ENCODE peak calls at places on chromosomes 2 and 18, in nine cellular contexts. I is PC-9, Y is HCT116, O is astrocyte of the cerebellum, N is fibroblast of villous mesenchyme, L is heart left ventricle, Q is Caco-2, A is cardiac fibroblast, K is uterus. M is an unnamed sample.
A peak's percentile ranks its signal among the peaks of the same experiment; 100 is the strongest.

GRCh38 chr18:74508821-74509225 is 12.7 kb downstream of the CNDP2 start:
- DNase-seq in I (no peak), Y (no peak), O (no peak), N (no peak), L (no peak), Q (peak; percentile 28), A (peak; percentile 6), K (no peak), M (no peak)

GRCh38 chr2:121665504-121665903 is 16.2 kb upstream of the CLASP1 start:
- DNase-seq in I (no peak), Y (no peak), O (no peak), N (no peak), L (no peak), Q (no peak), A (no peak), K (no peak), M (no peak)

GRCh38 chr2:86649119-86649947 is 25.7 kb upstream of the RNF103 start:
- DNase-seq in I (no peak), Y (no peak), O (no peak), N (no peak), L (no peak), Q (no peak), A (no peak), K (no peak), M (no peak)

GRCh38 chr18:58216071-58216471 is 172.0 kb downstream of the NEDD4L start:
- DNase-seq in I (peak; percentile 23), Y (no peak), O (no peak), N (peak; percentile 49), L (no peak), Q (no peak), A (peak; percentile 38), K (peak; percentile 36), M (no peak)

GRCh38 chr2:171652411-171652775 is 34.9 kb upstream of the DYNC1I2 start:
- DNase-seq in I (no peak), Y (no peak), O (no peak), N (no peak), L (no peak), Q (no peak), A (peak; percentile 17), K (no peak), M (no peak)

GRCh38 chr2:120398961-120399888 is 53.3 kb downstream of the INHBB start:
- DNase-seq in I (peak; percentile 97), Y (peak; percentile 41), O (no peak), N (no peak), L (peak; percentile 56), Q (peak; percentile 96), A (no peak), K (no peak), M (no peak)

GRCh38 chr18:36352384-36352783 is 54.9 kb downstream of the FHOD3 start:
- DNase-seq in I (peak; percentile 11), Y (no peak), O (peak; percentile 87), N (peak; percentile 44), L (no peak), Q (no peak), A (peak; percentile 87), K (no peak), M (peak; percentile 80)

GRCh38 chr2:69830045-69830905 is 815 bp downstream of the GMCL1 start:
- DNase-seq in I (peak; percentile 34), Y (no peak), O (no peak), N (peak; percentile 64), L (peak; percentile 63), Q (peak; percentile 56), A (peak; percentile 32), K (no peak), M (no peak)

GRCh38 chr2:42025151-42025582 is 22.7 kb upstream of the PKDCC start:
- DNase-seq in I (peak; percentile 20), Y (no peak), O (peak; percentile 49), N (peak; percentile 50), L (peak; percentile 69), Q (no peak), A (peak; percentile 93), K (peak; percentile 65), M (peak; percentile 15)

GRCh38 chr2:109439897-109440506 is 173.8 kb downstream of the SEPTIN10 start:
- DNase-seq in I (no peak), Y (no peak), O (no peak), N (no peak), L (no peak), Q (no peak), A (no peak), K (no peak), M (no peak)

GRCh38 chr2:239930871-239931771 is 94.0 kb downstream of the NDUFA10 start:
- DNase-seq in I (no peak), Y (no peak), O (no peak), N (no peak), L (peak; percentile 37), Q (no peak), A (no peak), K (peak; percentile 5), M (no peak)

GRCh38 chr2:27024812-27025211 is 8.0 kb upstream of the TMEM214 start:
- DNase-seq in I (no peak), Y (no peak), O (no peak), N (no peak), L (no peak), Q (no peak), A (no peak), K (no peak), M (no peak)

GRCh38 chr2:98346259-98347236 is at the start of gene CNGA3:
- DNase-seq in I (no peak), Y (no peak), O (no peak), N (peak; percentile 14), L (no peak), Q (peak; percentile 14), A (peak; percentile 29), K (no peak), M (no peak)

GRCh38 chr2:192546566-192546965 is 351.8 kb upstream of the TMEFF2 start:
- DNase-seq in I (no peak), Y (no peak), O (no peak), N (no peak), L (no peak), Q (no peak), A (no peak), K (no peak), M (no peak)

GRCh38 chr18:1102848-1103247 is 198.2 kb downstream of the ADCYAP1 start:
- DNase-seq in I (no peak), Y (no peak), O (no peak), N (no peak), L (no peak), Q (no peak), A (no peak), K (no peak), M (no peak)

GRCh38 chr2:109457366-109457765 is 156.4 kb downstream of the SEPTIN10 start:
- DNase-seq in I (no peak), Y (no peak), O (no peak), N (no peak), L (no peak), Q (no peak), A (no peak), K (no peak), M (no peak)

GRCh38 chr18:55110436-55110835 is 151.2 kb upstream of the CCDC68 start:
- DNase-seq in I (no peak), Y (no peak), O (no peak), N (no peak), L (no peak), Q (no peak), A (peak; percentile 24), K (no peak), M (no peak)

GRCh38 chr2:25268136-25268535 is 73.6 kb downstream of the DNMT3A start:
- DNase-seq in I (no peak), Y (no peak), O (no peak), N (no peak), L (no peak), Q (no peak), A (no peak), K (no peak), M (no peak)

DNA sequence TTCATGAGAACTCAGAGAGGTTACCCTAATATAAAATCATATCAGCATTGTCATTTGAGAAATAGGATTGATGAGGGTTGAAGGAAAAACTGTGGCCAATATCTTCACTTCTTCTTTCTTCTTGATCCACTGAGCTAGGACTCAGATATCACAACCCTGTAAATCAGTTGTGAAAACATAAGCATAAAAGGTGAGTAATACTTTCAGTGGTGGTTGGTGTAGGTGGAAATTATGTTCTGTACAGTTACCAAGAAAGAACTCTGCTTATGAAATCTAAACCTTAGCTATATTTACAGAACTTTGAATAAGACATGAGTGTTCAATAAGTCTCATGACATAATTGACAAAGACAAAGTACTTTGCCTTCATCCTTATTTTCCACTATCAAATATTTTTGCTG is 56.3 kb downstream of the PAX3 start:
- DNase-seq in I (no peak), Y (no peak), O (no peak), N (no peak), L (no peak), Q (no peak), A (no peak), K (no peak), M (no peak)
- H3K4me3 ChIP-seq in I (no peak overlapping the region), Y (no peak overlapping the region), O (no peak overlapping the region), N (no peak overlapping the region), L (no peak overlapping the region), Q (no peak overlapping the region), A (no peak overlapping the region), K (no peak overlapping the region), M (no peak overlapping the region)

GRCh38 chr2:124915567-124915966 is 890.5 kb downstream of the CNTNAP5 start:
- DNase-seq in I (no peak), Y (no peak), O (no peak), N (no peak), L (no peak), Q (peak; percentile 10), A (no peak), K (no peak), M (no peak)
- TF ChIP-seq CTCF in I (no peak), Y (no peak), O (no peak), N (no peak), L (no peak), Q (no peak), A (no peak), K (no peak), M (no peak)

GRCh38 chr2:236848467-236848866 is 237.2 kb upstream of the COPS8 start:
- DNase-seq in I (no peak), Y (no peak), O (no peak), N (no peak), L (no peak), Q (no peak), A (no peak), K (no peak), M (no peak)

GRCh38 chr2:236849508-236849907 is 236.2 kb upstream of the COPS8 start:
- DNase-seq in I (no peak), Y (no peak), O (no peak), N (no peak), L (no peak), Q (no peak), A (no peak), K (no peak), M (no peak)

GRCh38 chr2:236849940-236850339 is 235.7 kb upstream of the COPS8 start:
- DNase-seq in I (no peak), Y (no peak), O (no peak), N (no peak), L (no peak), Q (no peak), A (no peak), K (no peak), M (no peak)

GRCh38 chr2:236847023-236847422 is 238.7 kb upstream of the COPS8 start:
- DNase-seq in I (no peak), Y (no peak), O (no peak), N (no peak), L (no peak), Q (no peak), A (no peak), K (no peak), M (no peak)

GRCh38 chr2:236847538-236848263 is 238.0 kb upstream of the COPS8 start:
- DNase-seq in I (no peak), Y (no peak), O (no peak), N (no peak), L (no peak), Q (no peak), A (no peak), K (no peak), M (no peak)
- H3K4me3 ChIP-seq in I (no peak overlapping the region), Y (no peak overlapping the region), O (no peak overlapping the region), N (no peak overlapping the region), L (no peak overlapping the region), Q (no peak overlapping the region), A (no peak overlapping the region), K (no peak overlapping the region), M (no peak overlapping the region)

GRCh38 chr2:196482119-196483065 is 157.1 kb upstream of the CCDC150 start:
- DNase-seq in I (no peak), Y (no peak), O (no peak), N (no peak), L (peak; percentile 50), Q (no peak), A (peak; percentile 13), K (no peak), M (no peak)
- TF ChIP-seq CTCF in I (no peak), Y (peak; percentile 16), O (no peak), N (no peak), L (no peak), Q (no peak), A (no peak), K (no peak), M (no peak)

M was measured in AG04450.